ENCODE peak calls at places on chromosomes 1 and 21, in seven cellular contexts. One of them, this sample, is unnamed.

GRCh38 chr1:244653439-244654283 is 735 bp downstream of the DESI2 start:
- DNase-seq in hepatocyte: peak; percentile 22
- DNase-seq in HFFc6: no peak
- DNase-seq in bronchial epithelial cell: peak; percentile 34
- DNase-seq in fibroblast of mammary gland: peak; percentile 6
- DNase-seq in DND-41: no peak
- DNase-seq in endothelial cell: peak; percentile 40
- DNase-seq in this sample: peak; percentile 49

GRCh38 chr1:98049370-98050115 is 128.7 kb upstream of the DPYD start:
- DNase-seq in fibroblast of mammary gland: no peak
- DNase-seq in HFFc6: no peak
- DNase-seq in bronchial epithelial cell: no peak
- DNase-seq in hepatocyte: no peak
- DNase-seq in DND-41: no peak
- DNase-seq in endothelial cell: no peak
- DNase-seq in this sample: peak; percentile 49

GRCh38 chr1:162300057-162300917 is 76.4 kb downstream of the SPATA46 start:
- DNase-seq in hepatocyte: no peak
- DNase-seq in DND-41: no peak
- DNase-seq in HFFc6: no peak
- DNase-seq in fibroblast of mammary gland: no peak
- DNase-seq in endothelial cell: no peak
- DNase-seq in bronchial epithelial cell: no peak
- DNase-seq in this sample: no peak

GRCh38 chr1:53350853-53351767 is 23.2 kb upstream of the LRP8 start:
- DNase-seq in endothelial cell: no peak
- DNase-seq in fibroblast of mammary gland: no peak
- DNase-seq in HFFc6: no peak
- DNase-seq in DND-41: no peak
- DNase-seq in hepatocyte: no peak
- DNase-seq in bronchial epithelial cell: no peak
- DNase-seq in this sample: no peak

GRCh38 chr1:59116920-59117542 is 179.9 kb upstream of the FGGY start:
- DNase-seq in bronchial epithelial cell: peak; percentile 55
- DNase-seq in fibroblast of mammary gland: peak; percentile 74
- DNase-seq in DND-41: no peak
- DNase-seq in HFFc6: peak; percentile 36
- DNase-seq in endothelial cell: no peak
- DNase-seq in hepatocyte: no peak
- DNase-seq in this sample: no peak

GRCh38 chr21:45209685-45210284 is 77.9 kb downstream of the POFUT2 start:
- DNase-seq in bronchial epithelial cell: no peak
- DNase-seq in DND-41: no peak
- DNase-seq in hepatocyte: no peak
- DNase-seq in endothelial cell: no peak
- DNase-seq in HFFc6: no peak
- DNase-seq in fibroblast of mammary gland: no peak
- DNase-seq in this sample: no peak

GRCh38 chr1:97144527-97144926 is 422.9 kb downstream of the PTBP2 start:
- DNase-seq in DND-41: no peak
- DNase-seq in endothelial cell: no peak
- DNase-seq in HFFc6: peak; percentile 65
- DNase-seq in bronchial epithelial cell: peak; percentile 87
- DNase-seq in fibroblast of mammary gland: peak; percentile 88
- DNase-seq in hepatocyte: no peak
- DNase-seq in this sample: no peak

GRCh38 chr1:43307458-43308158 is 6.8 kb downstream of the TIE1 start:
- DNase-seq in endothelial cell: no peak
- DNase-seq in HFFc6: no peak
- DNase-seq in hepatocyte: no peak
- DNase-seq in DND-41: no peak
- DNase-seq in fibroblast of mammary gland: no peak
- DNase-seq in bronchial epithelial cell: no peak
- DNase-seq in this sample: no peak

GRCh38 chr1:241957692-241958494 is at the start of gene BECN2:
- DNase-seq in fibroblast of mammary gland: no peak
- DNase-seq in HFFc6: no peak
- DNase-seq in DND-41: no peak
- DNase-seq in hepatocyte: no peak
- DNase-seq in bronchial epithelial cell: no peak
- DNase-seq in endothelial cell: no peak
- DNase-seq in this sample: no peak

GRCh38 chr1:75954594-75954993 is 22.4 kb upstream of the ASB17 start:
- DNase-seq in HFFc6: no peak
- DNase-seq in bronchial epithelial cell: peak; percentile 72
- DNase-seq in hepatocyte: no peak
- DNase-seq in fibroblast of mammary gland: peak; percentile 11
- DNase-seq in endothelial cell: no peak
- DNase-seq in DND-41: no peak
- DNase-seq in this sample: no peak

GRCh38 chr1:233245191-233245765 is 50.2 kb downstream of the PCNX2 start:
- DNase-seq in hepatocyte: no peak
- DNase-seq in DND-41: no peak
- DNase-seq in HFFc6: no peak
- DNase-seq in fibroblast of mammary gland: no peak
- DNase-seq in bronchial epithelial cell: no peak
- DNase-seq in endothelial cell: no peak
- DNase-seq in this sample: no peak

GRCh38 chr1:24224086-24224485 is 37.0 kb upstream of the IFNLR1 start:
- DNase-seq in DND-41: no peak
- DNase-seq in fibroblast of mammary gland: no peak
- DNase-seq in hepatocyte: no peak
- DNase-seq in endothelial cell: no peak
- DNase-seq in HFFc6: no peak
- DNase-seq in bronchial epithelial cell: no peak
- DNase-seq in this sample: no peak

GRCh38 chr1:15788624-15789301 is 18.7 kb downstream of the UQCRHL start:
- DNase-seq in DND-41: no peak
- DNase-seq in hepatocyte: no peak
- DNase-seq in HFFc6: peak; percentile 73
- DNase-seq in endothelial cell: no peak
- DNase-seq in fibroblast of mammary gland: peak; percentile 78
- DNase-seq in bronchial epithelial cell: peak; percentile 92
- DNase-seq in this sample: no peak

GRCh38 chr1:2575801-2576663 is 10.5 kb upstream of the PRXL2B start:
- DNase-seq in endothelial cell: no peak
- DNase-seq in fibroblast of mammary gland: no peak
- DNase-seq in HFFc6: no peak
- DNase-seq in hepatocyte: peak; percentile 89
- DNase-seq in DND-41: no peak
- DNase-seq in bronchial epithelial cell: no peak
- DNase-seq in this sample: no peak

GRCh38 chr1:247281001-247281574 is 25.2 kb downstream of the VN1R5 start:
- DNase-seq in fibroblast of mammary gland: no peak
- DNase-seq in bronchial epithelial cell: no peak
- DNase-seq in endothelial cell: no peak
- DNase-seq in hepatocyte: no peak
- DNase-seq in DND-41: no peak
- DNase-seq in HFFc6: no peak
- DNase-seq in this sample: no peak

GRCh38 chr1:84253891-84254290 is 47.6 kb upstream of the SAMD13 start:
- DNase-seq in endothelial cell: no peak
- DNase-seq in hepatocyte: peak; percentile 28
- DNase-seq in DND-41: no peak
- DNase-seq in HFFc6: peak; percentile 89
- DNase-seq in bronchial epithelial cell: peak; percentile 98
- DNase-seq in fibroblast of mammary gland: peak; percentile 81
- DNase-seq in this sample: no peak

GRCh38 chr1:55750020-55750995 is 535.1 kb upstream of the USP24 start:
- DNase-seq in bronchial epithelial cell: no peak
- DNase-seq in hepatocyte: no peak
- DNase-seq in DND-41: no peak
- DNase-seq in fibroblast of mammary gland: no peak
- DNase-seq in endothelial cell: no peak
- DNase-seq in HFFc6: no peak
- DNase-seq in this sample: peak; percentile 8

GRCh38 chr1:27872802-27873665 is 690 bp downstream of the THEMIS2 start:
- DNase-seq in fibroblast of mammary gland: peak; percentile 67
- DNase-seq in hepatocyte: no peak
- DNase-seq in endothelial cell: no peak
- DNase-seq in HFFc6: no peak
- DNase-seq in DND-41: no peak
- DNase-seq in bronchial epithelial cell: peak; percentile 45
- DNase-seq in this sample: peak; percentile 35

GRCh38 chr1:224092111-224092510 is 21.8 kb upstream of the FBXO28 start:
- DNase-seq in bronchial epithelial cell: no peak
- DNase-seq in DND-41: no peak
- DNase-seq in HFFc6: no peak
- DNase-seq in hepatocyte: no peak
- DNase-seq in endothelial cell: no peak
- DNase-seq in fibroblast of mammary gland: no peak
- DNase-seq in this sample: no peak

GRCh38 chr1:202010042-202011015 is at the start of gene ELF3:
- DNase-seq in HFFc6: no peak
- DNase-seq in hepatocyte: peak; percentile 94
- DNase-seq in fibroblast of mammary gland: no peak
- DNase-seq in endothelial cell: no peak
- DNase-seq in DND-41: no peak
- DNase-seq in bronchial epithelial cell: peak; percentile 72
- DNase-seq in this sample: peak; percentile 72

GRCh38 chr1:181135815-181136737 is 47.6 kb downstream of the IER5 start:
- DNase-seq in DND-41: no peak
- DNase-seq in endothelial cell: no peak
- DNase-seq in HFFc6: peak; percentile 91
- DNase-seq in bronchial epithelial cell: peak; percentile 90
- DNase-seq in fibroblast of mammary gland: peak; percentile 94
- DNase-seq in hepatocyte: no peak
- DNase-seq in this sample: no peak

GRCh38 chr1:178192686-178193085 is 98.8 kb downstream of the RASAL2 start:
- DNase-seq in endothelial cell: peak; percentile 18
- DNase-seq in hepatocyte: peak; percentile 28
- DNase-seq in DND-41: no peak
- DNase-seq in bronchial epithelial cell: peak; percentile 64
- DNase-seq in fibroblast of mammary gland: peak; percentile 84
- DNase-seq in HFFc6: peak; percentile 73
- DNase-seq in this sample: no peak

DNA sequence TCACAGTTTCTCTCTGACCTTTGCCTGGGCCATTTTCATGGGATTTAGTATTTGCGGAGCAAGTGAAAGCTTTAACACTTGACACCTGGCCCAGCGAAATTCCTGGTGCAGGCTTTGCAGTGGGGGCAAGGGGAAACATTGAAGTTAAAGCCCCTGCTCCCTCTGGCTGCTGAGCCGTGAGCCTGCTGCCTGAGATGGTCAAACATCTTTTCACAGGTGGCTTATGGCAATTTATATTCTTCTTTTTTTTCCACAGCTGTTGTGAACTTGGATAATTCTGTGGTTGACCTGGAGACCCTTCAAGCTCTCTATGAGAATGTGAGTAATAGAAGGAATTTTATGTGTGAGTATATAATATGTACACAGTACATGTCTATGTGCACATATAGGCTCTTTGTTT is 202.9 kb downstream of the FMN2 start:
- DNase-seq in bronchial epithelial cell: no peak
- DNase-seq in DND-41: no peak
- DNase-seq in HFFc6: no peak
- DNase-seq in hepatocyte: no peak
- DNase-seq in endothelial cell: no peak
- DNase-seq in fibroblast of mammary gland: no peak
- DNase-seq in this sample: peak; percentile 3
- TF ChIP-seq CTCF in bronchial epithelial cell: no peak
- TF ChIP-seq CTCF in DND-41: no peak
- TF ChIP-seq CTCF in HFFc6: no peak
- TF ChIP-seq CTCF in hepatocyte: peak; percentile 10
- TF ChIP-seq CTCF in endothelial cell: no peak
- TF ChIP-seq CTCF in fibroblast of mammary gland: no peak
- TF ChIP-seq CTCF in this sample: no peak

DNA sequence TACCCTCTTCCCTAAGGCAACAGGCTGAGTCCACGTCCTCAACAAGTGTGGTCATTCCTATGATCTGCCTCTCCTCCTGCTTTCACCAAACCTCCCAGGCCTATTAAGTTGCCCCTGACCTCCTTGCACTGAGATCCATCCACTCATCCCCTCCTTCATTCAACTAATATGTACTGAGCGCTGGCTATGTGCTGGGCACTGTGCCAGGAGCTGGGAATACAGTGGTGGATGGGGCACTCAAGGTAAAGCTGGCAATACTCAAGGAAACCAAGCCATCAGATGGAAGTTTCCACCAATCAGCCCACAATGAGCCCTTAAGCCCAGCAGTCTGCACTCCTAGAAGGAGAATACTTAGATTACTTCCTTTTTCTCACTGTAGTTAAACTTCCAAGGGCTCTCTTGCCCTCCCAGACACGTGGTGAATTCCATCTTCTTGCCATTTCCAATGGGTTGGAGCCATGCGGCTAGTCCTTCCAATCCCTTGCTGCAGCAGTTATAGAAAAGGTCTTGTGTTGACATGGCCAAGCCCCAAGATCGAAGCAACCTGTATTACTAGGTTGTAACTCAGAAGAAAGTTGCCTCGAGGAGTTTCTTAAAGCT is 279.9 kb upstream of the RUNX1 start:
- DNase-seq in fibroblast of mammary gland: no peak
- DNase-seq in endothelial cell: no peak
- DNase-seq in hepatocyte: no peak
- DNase-seq in HFFc6: no peak
- DNase-seq in bronchial epithelial cell: no peak
- DNase-seq in DND-41: no peak
- DNase-seq in this sample: no peak
- TF ChIP-seq CTCF in fibroblast of mammary gland: no peak
- TF ChIP-seq CTCF in endothelial cell: no peak
- TF ChIP-seq CTCF in hepatocyte: no peak
- TF ChIP-seq CTCF in HFFc6: no peak
- TF ChIP-seq CTCF in bronchial epithelial cell: no peak
- TF ChIP-seq CTCF in DND-41: no peak
- TF ChIP-seq CTCF in this sample: no peak

DNA sequence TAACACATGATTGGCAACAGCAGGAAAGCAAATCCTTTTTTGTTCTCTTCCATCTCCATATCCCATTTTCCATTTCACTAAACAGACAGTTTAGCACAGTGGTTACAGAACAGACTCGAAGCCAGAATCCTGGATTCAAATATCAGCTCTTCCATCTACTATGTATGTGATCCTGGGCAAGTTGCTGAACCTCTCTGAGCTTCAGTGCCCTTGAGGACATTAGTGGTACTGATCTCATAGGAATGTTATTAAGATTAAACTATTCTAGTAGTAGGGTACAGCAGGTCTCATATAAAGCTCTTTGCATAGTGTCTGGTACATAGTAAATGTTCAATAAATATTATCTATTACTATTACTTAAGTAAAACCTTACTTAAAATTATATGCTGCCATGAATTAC is 13.8 kb upstream of the HHIPL2 start:
- DNase-seq in endothelial cell: no peak
- DNase-seq in DND-41: no peak
- DNase-seq in hepatocyte: no peak
- DNase-seq in HFFc6: no peak
- DNase-seq in fibroblast of mammary gland: no peak
- DNase-seq in bronchial epithelial cell: no peak
- DNase-seq in this sample: no peak
- TF ChIP-seq CTCF in endothelial cell: no peak
- TF ChIP-seq CTCF in DND-41: peak; percentile 14
- TF ChIP-seq CTCF in hepatocyte: no peak
- TF ChIP-seq CTCF in HFFc6: peak; percentile 45
- TF ChIP-seq CTCF in fibroblast of mammary gland: no peak
- TF ChIP-seq CTCF in bronchial epithelial cell: no peak
- TF ChIP-seq CTCF in this sample: no peak

GRCh38 chr21:37155216-37155615 is 82.2 kb downstream of the TTC3 start:
- DNase-seq in DND-41: no peak
- DNase-seq in fibroblast of mammary gland: no peak
- DNase-seq in bronchial epithelial cell: no peak
- DNase-seq in endothelial cell: no peak
- DNase-seq in HFFc6: no peak
- DNase-seq in hepatocyte: no peak
- DNase-seq in this sample: no peak
- TF ChIP-seq CTCF in DND-41: no peak
- TF ChIP-seq CTCF in fibroblast of mammary gland: no peak
- TF ChIP-seq CTCF in bronchial epithelial cell: no peak
- TF ChIP-seq CTCF in endothelial cell: no peak
- TF ChIP-seq CTCF in HFFc6: peak; percentile 39
- TF ChIP-seq CTCF in hepatocyte: no peak
- TF ChIP-seq CTCF in this sample: no peak

This sample was measured in nephron progenitor cell.